ENCODE peak calls at places on chromosome 14, in ten cellular contexts. B is body of pancreas; Y is A549; N is CD8-positive, alpha-beta T cell; K is effector memory CD4-positive, alpha-beta T cell; L is neural progenitor cell; A is suprapubic skin; R is neuronal stem cell; X is spleen; U is RWPE1. I is an unnamed sample.

GRCh38 chr14:24612186-24612585 is 2.7 kb upstream of the GZMH start:
- DNase-seq in L (no peak), U (no peak), A (no peak), B (no peak), N (no peak), X (no peak), Y (no peak), K (no peak), R (no peak), I (peak; percentile 18)

GRCh38 chr14:75450381-75451276 is 22.8 kb downstream of the JDP2 start:
- DNase-seq in A (no peak), B (peak; percentile 94), N (no peak), R (no peak), Y (no peak), L (no peak), K (no peak), X (no peak), U (peak; percentile 84), I (peak; percentile 98)

GRCh38 chr14:32701475-32701874 is 237.2 kb upstream of the NPAS3 start:
- DNase-seq in X (no peak), K (no peak), Y (no peak), L (no peak), R (no peak), B (no peak), A (no peak), U (no peak), N (no peak), I (no peak)

GRCh38 chr14:83473846-83474245 is 1940.2 kb upstream of the SEL1L start:
- DNase-seq in Y (no peak), X (no peak), U (no peak), K (no peak), A (no peak), N (no peak), B (no peak), L (no peak), R (no peak), I (no peak)

GRCh38 chr14:35287481-35288013 is 4.6 kb upstream of the PSMA6 start:
- DNase-seq in U (no peak), A (no peak), Y (no peak), R (no peak), N (no peak), B (no peak), X (no peak), L (no peak), K (no peak), I (peak; percentile 43)

GRCh38 chr14:92586001-92586947 is 72.7 kb downstream of the RIN3 start:
- DNase-seq in R (no peak), X (peak; percentile 32), Y (no peak), U (no peak), A (no peak), B (no peak), L (no peak), N (peak; percentile 26), K (peak; percentile 17), I (peak; percentile 57)

GRCh38 chr14:68230941-68231717 is 411.6 kb downstream of the RAD51B start:
- DNase-seq in R (no peak), A (no peak), Y (peak; percentile 59), K (no peak), X (no peak), U (no peak), L (no peak), B (peak; percentile 54), N (no peak), I (no peak)

GRCh38 chr14:93977790-93978581 is 1.6 kb upstream of the ASB2 start:
- DNase-seq in U (no peak), X (no peak), L (no peak), Y (no peak), A (no peak), N (peak; percentile 52), B (no peak), K (peak; percentile 55), R (no peak), I (peak; percentile 58)

GRCh38 chr14:105364100-105364708 is 34.1 kb upstream of the TEX22 start:
- DNase-seq in X (no peak), B (no peak), Y (no peak), K (peak; percentile 5), A (no peak), L (no peak), R (no peak), U (peak; percentile 58), N (peak; percentile 37), I (no peak)

GRCh38 chr14:54481695-54482094 is 7.1 kb downstream of the GMFB start:
- DNase-seq in N (no peak), U (no peak), R (no peak), K (no peak), Y (no peak), A (no peak), X (no peak), B (no peak), L (no peak), I (no peak)

GRCh38 chr14:49959822-49960408 is 67.0 kb downstream of the ARF6 start:
- DNase-seq in X (no peak), R (no peak), Y (no peak), N (no peak), A (no peak), U (no peak), K (no peak), L (no peak), B (no peak), I (peak; percentile 73)

GRCh38 chr14:101636081-101636560 is 74.8 kb downstream of the DIO3 start:
- DNase-seq in A (no peak), N (no peak), B (no peak), L (no peak), K (no peak), U (no peak), Y (no peak), X (no peak), R (no peak), I (no peak)
- H3K27ac ChIP-seq in A (no peak overlapping the region), N (no peak overlapping the region), B (no peak overlapping the region), L (no peak overlapping the region), K (no peak overlapping the region), U (no peak overlapping the region), Y (no peak overlapping the region), X (no peak overlapping the region), R (no peak overlapping the region), I (no peak overlapping the region)

GRCh38 chr14:64572721-64573508 is 23.2 kb downstream of the PPP1R36 start:
- DNase-seq in Y (no peak), L (peak; percentile 9), R (no peak), A (no peak), B (no peak), U (no peak), N (no peak), K (no peak), X (no peak), I (no peak)
- H3K27ac ChIP-seq in Y (no peak overlapping the region), L (no peak overlapping the region), R (no peak overlapping the region), A (peak overlapping the region; percentile 57), B (no peak overlapping the region), U (no peak overlapping the region), N (no peak overlapping the region), K (no peak overlapping the region), X (no peak overlapping the region), I (peak overlapping the region; percentile 38)

GRCh38 chr14:102692334-102692733 is 84.9 kb upstream of the TRAF3 start:
- DNase-seq in B (no peak), K (no peak), U (no peak), N (no peak), A (no peak), Y (no peak), L (no peak), X (no peak), R (no peak), I (no peak)

GRCh38 chr14:102688290-102688689 is 89.0 kb upstream of the TRAF3 start:
- DNase-seq in A (no peak), X (no peak), U (no peak), R (no peak), N (no peak), K (no peak), L (no peak), B (no peak), Y (no peak), I (no peak)

GRCh38 chr14:102693006-102693755 is 84.1 kb upstream of the TRAF3 start:
- DNase-seq in R (peak; percentile 36), K (no peak), A (no peak), L (peak; percentile 82), Y (no peak), X (no peak), N (no peak), U (no peak), B (no peak), I (no peak)

GRCh38 chr14:102691763-102692162 is 85.5 kb upstream of the TRAF3 start:
- DNase-seq in L (no peak), Y (no peak), U (no peak), K (no peak), R (no peak), A (no peak), B (no peak), X (no peak), N (no peak), I (no peak)

GRCh38 chr14:102690509-102691286 is 86.6 kb upstream of the TRAF3 start:
- DNase-seq in L (no peak), N (no peak), A (no peak), U (no peak), K (no peak), B (peak; percentile 25), R (no peak), Y (peak; percentile 46), X (no peak), I (peak; percentile 23)
- H3K27ac ChIP-seq in L (peak overlapping the region; percentile 43), N (no peak overlapping the region), A (no peak overlapping the region), U (no peak overlapping the region), K (no peak overlapping the region), B (peak overlapping the region; percentile 16), R (no peak overlapping the region), Y (no peak overlapping the region), X (no peak overlapping the region), I (no peak overlapping the region)

GRCh38 chr14:76933515-76933914 is 95.0 kb downstream of the IRF2BPL start:
- DNase-seq in Y (no peak), U (no peak), X (no peak), A (no peak), L (no peak), B (no peak), R (no peak), N (no peak), K (no peak), I (no peak)

GRCh38 chr14:76939015-76939742 is 89.3 kb downstream of the IRF2BPL start:
- DNase-seq in K (no peak), B (no peak), N (no peak), X (no peak), Y (no peak), L (no peak), A (no peak), U (no peak), R (no peak), I (no peak)

GRCh38 chr14:76937181-76938091 is 91.1 kb downstream of the IRF2BPL start:
- DNase-seq in K (no peak), N (no peak), R (no peak), L (peak; percentile 78), B (no peak), U (peak; percentile 48), A (no peak), Y (no peak), X (no peak), I (no peak)

GRCh38 chr14:76938092-76938500 is 90.4 kb downstream of the IRF2BPL start:
- DNase-seq in B (no peak), K (no peak), A (no peak), L (no peak), Y (no peak), U (peak; percentile 38), N (no peak), X (no peak), R (no peak), I (no peak)

DNA sequence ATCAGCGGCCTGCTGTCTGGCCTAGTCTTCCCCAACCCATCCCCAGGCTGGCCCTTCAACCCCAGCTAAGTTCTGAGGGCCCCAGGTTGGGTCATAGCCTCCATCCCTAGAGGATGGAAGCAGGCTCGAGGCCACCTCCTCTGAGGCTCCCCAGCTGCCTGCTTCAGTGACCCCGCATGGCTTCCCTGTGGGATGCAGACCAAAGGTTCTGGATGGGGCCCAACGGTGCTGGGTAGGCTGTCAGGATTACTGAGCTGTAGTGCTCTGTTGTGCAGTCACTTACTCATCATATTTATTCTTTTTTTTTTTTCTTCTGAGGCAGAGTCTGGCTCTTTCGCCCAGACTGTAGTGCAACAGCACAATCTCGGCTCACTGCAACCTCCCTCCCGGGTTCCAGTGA is 92.0 kb downstream of the IRF2BPL start:
- DNase-seq in N (no peak), Y (no peak), R (no peak), X (no peak), K (no peak), A (no peak), L (no peak), U (no peak), B (no peak), I (no peak)
- H3K27ac ChIP-seq in N (no peak overlapping the region), Y (no peak overlapping the region), R (no peak overlapping the region), X (no peak overlapping the region), K (no peak overlapping the region), A (no peak overlapping the region), L (no peak overlapping the region), U (peak overlapping the region; percentile 85), B (no peak overlapping the region), I (no peak overlapping the region)